ENCODE peak calls at places on chromosomes 11 and 22, in five cellular contexts. One of them, this sample, is unnamed.
A peak's percentile ranks its signal among the peaks of the same experiment; 100 is the strongest.

GRCh38 chr11:72813740-72814138 is 472 bp upstream of the ATG16L2 start:
- DNase-seq in psoas muscle: peak; percentile 89
- DNase-seq in NB4: no peak
- DNase-seq in choroid plexus epithelial cell: peak; percentile 75
- DNase-seq in left ventricle myocardium inferior: peak; percentile 88
- DNase-seq in this sample: peak; percentile 95

GRCh38 chr22:49528420-49528720 is 299.3 kb downstream of the BRD1 start:
- DNase-seq in left ventricle myocardium inferior: no peak
- DNase-seq in choroid plexus epithelial cell: no peak
- DNase-seq in NB4: no peak
- DNase-seq in psoas muscle: no peak
- DNase-seq in this sample: no peak

GRCh38 chr11:73249858-73250773 is 22.0 kb upstream of the P2RY6 start:
- DNase-seq in psoas muscle: no peak
- DNase-seq in NB4: peak; percentile 45
- DNase-seq in choroid plexus epithelial cell: no peak
- DNase-seq in left ventricle myocardium inferior: no peak
- DNase-seq in this sample: peak; percentile 67

GRCh38 chr11:31236052-31236652 is 133.4 kb downstream of the DCDC1 start:
- DNase-seq in NB4: peak; percentile 26
- DNase-seq in choroid plexus epithelial cell: peak; percentile 39
- DNase-seq in psoas muscle: no peak
- DNase-seq in left ventricle myocardium inferior: no peak
- DNase-seq in this sample: no peak

GRCh38 chr11:100805509-100806199 is 118.6 kb downstream of the ARHGAP42 start:
- DNase-seq in psoas muscle: no peak
- DNase-seq in left ventricle myocardium inferior: no peak
- DNase-seq in NB4: no peak
- DNase-seq in choroid plexus epithelial cell: no peak
- DNase-seq in this sample: no peak

GRCh38 chr11:112213753-112214152 is 12.5 kb upstream of the PTS start:
- DNase-seq in NB4: no peak
- DNase-seq in choroid plexus epithelial cell: peak; percentile 78
- DNase-seq in psoas muscle: no peak
- DNase-seq in left ventricle myocardium inferior: no peak
- DNase-seq in this sample: no peak

GRCh38 chr11:76232026-76232665 is 25.8 kb upstream of the WNT11 start:
- DNase-seq in NB4: peak; percentile 60
- DNase-seq in left ventricle myocardium inferior: no peak
- DNase-seq in psoas muscle: no peak
- DNase-seq in choroid plexus epithelial cell: peak; percentile 45
- DNase-seq in this sample: no peak

GRCh38 chr11:94784884-94785283 is 16.7 kb downstream of the AMOTL1 start:
- DNase-seq in choroid plexus epithelial cell: no peak
- DNase-seq in left ventricle myocardium inferior: no peak
- DNase-seq in NB4: no peak
- DNase-seq in psoas muscle: no peak
- DNase-seq in this sample: no peak

GRCh38 chr22:28155808-28156207 is 236.8 kb upstream of the PITPNB start:
- DNase-seq in left ventricle myocardium inferior: no peak
- DNase-seq in choroid plexus epithelial cell: no peak
- DNase-seq in psoas muscle: no peak
- DNase-seq in NB4: no peak
- DNase-seq in this sample: no peak

GRCh38 chr11:28962492-28962891 is 854.3 kb downstream of the METTL15 start:
- DNase-seq in NB4: no peak
- DNase-seq in left ventricle myocardium inferior: no peak
- DNase-seq in choroid plexus epithelial cell: no peak
- DNase-seq in psoas muscle: no peak
- DNase-seq in this sample: no peak

GRCh38 chr11:74822187-74822586 is 73.5 kb downstream of the RNF169 start:
- DNase-seq in choroid plexus epithelial cell: peak; percentile 91
- DNase-seq in psoas muscle: no peak
- DNase-seq in NB4: no peak
- DNase-seq in left ventricle myocardium inferior: no peak
- DNase-seq in this sample: no peak

GRCh38 chr22:27146871-27147591 is 489.6 kb downstream of the MIAT start:
- DNase-seq in choroid plexus epithelial cell: no peak
- DNase-seq in psoas muscle: no peak
- DNase-seq in NB4: no peak
- DNase-seq in left ventricle myocardium inferior: no peak
- DNase-seq in this sample: no peak

DNA sequence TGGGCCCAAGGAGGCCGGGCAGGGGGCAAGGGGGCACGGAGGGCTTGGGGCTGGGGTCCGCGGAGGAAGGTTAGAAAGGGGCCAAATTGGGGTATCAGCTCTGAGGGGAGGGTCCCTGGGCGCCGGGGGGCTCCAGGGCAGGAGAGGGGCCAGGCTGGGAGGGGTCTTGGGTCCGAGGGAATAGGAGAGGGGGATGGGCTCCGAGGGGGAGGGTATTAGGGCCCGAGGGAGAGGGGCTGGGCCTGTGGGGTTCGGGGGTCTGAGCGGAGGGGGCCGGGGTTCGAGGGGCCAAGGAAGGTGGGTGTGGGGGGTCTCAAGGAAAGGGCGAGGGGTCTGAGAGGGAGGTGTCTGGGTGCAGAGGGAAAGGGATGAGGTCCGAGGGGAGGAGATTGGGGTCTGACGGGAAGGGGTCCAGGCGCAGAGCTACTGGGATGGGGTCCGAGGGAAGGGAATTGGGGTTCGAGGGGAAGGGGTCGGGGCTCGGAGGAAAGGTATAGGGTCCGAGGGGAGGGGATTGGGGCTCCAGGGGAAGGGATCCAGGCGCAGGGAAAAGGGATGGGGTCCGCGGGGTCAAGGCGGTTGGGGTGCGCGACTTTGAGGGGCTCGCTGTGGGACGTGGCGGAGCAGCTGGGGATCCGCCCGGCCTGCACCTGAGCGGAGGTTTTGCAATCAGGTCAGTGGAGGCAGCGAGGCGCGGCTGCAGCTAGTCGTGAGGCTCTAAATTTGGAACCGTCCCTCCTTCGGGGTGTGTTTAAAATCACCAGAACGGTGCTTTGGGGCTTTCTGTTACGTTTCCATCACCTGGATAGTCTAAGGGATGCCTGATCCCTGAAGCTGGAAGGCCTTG is 728 bp downstream of the CTTN start:
- DNase-seq in psoas muscle: peak; percentile 33
- DNase-seq in NB4: peak; percentile 84
- DNase-seq in choroid plexus epithelial cell: no peak
- DNase-seq in left ventricle myocardium inferior: no peak
- DNase-seq in this sample: no peak
- H3K4me3 ChIP-seq in psoas muscle: peak overlapping the region; percentile 79
- H3K4me3 ChIP-seq in NB4: peak overlapping the region; percentile 52
- H3K4me3 ChIP-seq in choroid plexus epithelial cell: peak overlapping the region; percentile 83
- H3K4me3 ChIP-seq in left ventricle myocardium inferior: peak overlapping the region; percentile 96
- H3K4me3 ChIP-seq in this sample: peak overlapping the region; percentile 76

GRCh38 chr22:41908409-41909289 is 6.2 kb downstream of the SHISA8 start:
- DNase-seq in NB4: no peak
- DNase-seq in psoas muscle: no peak
- DNase-seq in choroid plexus epithelial cell: no peak
- DNase-seq in left ventricle myocardium inferior: no peak
- DNase-seq in this sample: no peak

GRCh38 chr22:41905411-41906202 is 9.3 kb downstream of the SHISA8 start:
- DNase-seq in NB4: no peak
- DNase-seq in left ventricle myocardium inferior: no peak
- DNase-seq in psoas muscle: no peak
- DNase-seq in choroid plexus epithelial cell: no peak
- DNase-seq in this sample: no peak

GRCh38 chr22:41906822-41907221 is 8.1 kb downstream of the SHISA8 start:
- DNase-seq in choroid plexus epithelial cell: no peak
- DNase-seq in left ventricle myocardium inferior: no peak
- DNase-seq in psoas muscle: no peak
- DNase-seq in NB4: no peak
- DNase-seq in this sample: no peak

GRCh38 chr22:41909290-41910049 is 5.4 kb downstream of the SHISA8 start:
- DNase-seq in NB4: no peak
- DNase-seq in choroid plexus epithelial cell: no peak
- DNase-seq in psoas muscle: no peak
- DNase-seq in left ventricle myocardium inferior: no peak
- DNase-seq in this sample: no peak

GRCh38 chr22:41907436-41908401 is 7.2 kb downstream of the SHISA8 start:
- DNase-seq in NB4: peak; percentile 51
- DNase-seq in left ventricle myocardium inferior: no peak
- DNase-seq in choroid plexus epithelial cell: no peak
- DNase-seq in psoas muscle: no peak
- DNase-seq in this sample: no peak
- H3K4me3 ChIP-seq in NB4: no peak overlapping the region
- H3K4me3 ChIP-seq in left ventricle myocardium inferior: no peak overlapping the region
- H3K4me3 ChIP-seq in choroid plexus epithelial cell: no peak overlapping the region
- H3K4me3 ChIP-seq in psoas muscle: no peak overlapping the region
- H3K4me3 ChIP-seq in this sample: no peak overlapping the region

GRCh38 chr22:31082606-31083376 is 1.7 kb downstream of the SMTN start:
- DNase-seq in choroid plexus epithelial cell: peak; percentile 85
- DNase-seq in left ventricle myocardium inferior: peak; percentile 79
- DNase-seq in NB4: peak; percentile 71
- DNase-seq in psoas muscle: peak; percentile 67
- DNase-seq in this sample: no peak
- H3K4me3 ChIP-seq in choroid plexus epithelial cell: peak overlapping the region; percentile 87
- H3K4me3 ChIP-seq in left ventricle myocardium inferior: peak overlapping the region; percentile 89
- H3K4me3 ChIP-seq in NB4: peak overlapping the region; percentile 21
- H3K4me3 ChIP-seq in psoas muscle: peak overlapping the region; percentile 89
- H3K4me3 ChIP-seq in this sample: peak overlapping the region; percentile 91

DNA sequence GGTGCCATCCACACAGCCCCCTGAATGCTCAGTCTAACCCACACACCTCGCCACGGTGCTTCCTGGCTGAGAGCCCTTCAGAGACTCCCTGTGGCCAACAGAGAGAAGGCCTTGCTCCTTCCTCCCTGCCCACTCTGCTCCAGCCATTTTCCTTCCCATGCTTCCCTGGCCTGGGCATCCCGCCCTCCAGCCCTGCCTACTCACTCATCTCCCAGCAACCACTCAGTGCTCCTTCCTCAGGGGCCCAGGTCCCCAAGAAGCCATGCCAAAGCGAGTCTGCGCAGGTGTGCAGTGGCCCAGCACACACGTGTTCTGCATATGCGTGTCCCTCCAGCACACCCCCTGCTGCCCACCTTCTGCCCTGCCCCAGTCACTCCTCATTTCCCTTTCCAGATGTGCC is 56.4 kb downstream of the NECTIN1 start:
- DNase-seq in psoas muscle: no peak
- DNase-seq in left ventricle myocardium inferior: no peak
- DNase-seq in choroid plexus epithelial cell: no peak
- DNase-seq in NB4: no peak
- DNase-seq in this sample: no peak
- H3K4me3 ChIP-seq in psoas muscle: no peak overlapping the region
- H3K4me3 ChIP-seq in left ventricle myocardium inferior: no peak overlapping the region
- H3K4me3 ChIP-seq in choroid plexus epithelial cell: no peak overlapping the region
- H3K4me3 ChIP-seq in NB4: no peak overlapping the region
- H3K4me3 ChIP-seq in this sample: no peak overlapping the region

GRCh38 chr11:93737904-93738612 is 3.2 kb downstream of the TAF1D start:
- DNase-seq in NB4: no peak
- DNase-seq in choroid plexus epithelial cell: no peak
- DNase-seq in left ventricle myocardium inferior: no peak
- DNase-seq in psoas muscle: no peak
- DNase-seq in this sample: no peak
- H3K4me3 ChIP-seq in NB4: peak overlapping the region; percentile 92
- H3K4me3 ChIP-seq in choroid plexus epithelial cell: peak overlapping the region; percentile 86
- H3K4me3 ChIP-seq in left ventricle myocardium inferior: no peak overlapping the region
- H3K4me3 ChIP-seq in psoas muscle: peak overlapping the region; percentile 88
- H3K4me3 ChIP-seq in this sample: peak overlapping the region; percentile 86

DNA sequence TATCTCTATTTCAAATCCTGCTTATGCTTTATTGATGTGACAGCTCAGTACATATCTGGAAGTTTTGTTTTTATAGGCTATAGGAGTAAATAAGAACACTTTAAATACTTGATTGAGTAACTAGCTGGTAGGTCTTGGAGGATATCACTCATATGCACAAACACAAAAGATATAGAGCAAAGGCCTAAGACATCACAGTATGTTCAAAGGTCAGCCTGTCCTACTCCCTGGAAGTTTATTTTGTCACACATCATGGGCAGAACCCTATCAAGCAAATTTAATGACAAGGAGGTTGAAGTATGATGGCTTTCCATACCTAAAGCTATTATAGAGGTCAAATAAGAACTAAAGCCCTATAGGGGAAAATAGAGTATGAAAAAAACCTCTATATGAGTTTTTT is 70.0 kb upstream of the MS4A8 start:
- DNase-seq in NB4: no peak
- DNase-seq in psoas muscle: no peak
- DNase-seq in choroid plexus epithelial cell: no peak
- DNase-seq in left ventricle myocardium inferior: no peak
- DNase-seq in this sample: no peak
- H3K4me3 ChIP-seq in NB4: no peak overlapping the region
- H3K4me3 ChIP-seq in psoas muscle: no peak overlapping the region
- H3K4me3 ChIP-seq in choroid plexus epithelial cell: no peak overlapping the region
- H3K4me3 ChIP-seq in left ventricle myocardium inferior: no peak overlapping the region
- H3K4me3 ChIP-seq in this sample: no peak overlapping the region

GRCh38 chr22:37240240-37240940 is 3.7 kb downstream of the RAC2 start:
- DNase-seq in psoas muscle: no peak
- DNase-seq in NB4: no peak
- DNase-seq in choroid plexus epithelial cell: no peak
- DNase-seq in left ventricle myocardium inferior: no peak
- DNase-seq in this sample: no peak
- H3K4me3 ChIP-seq in psoas muscle: no peak overlapping the region
- H3K4me3 ChIP-seq in NB4: no peak overlapping the region
- H3K4me3 ChIP-seq in choroid plexus epithelial cell: no peak overlapping the region
- H3K4me3 ChIP-seq in left ventricle myocardium inferior: no peak overlapping the region
- H3K4me3 ChIP-seq in this sample: no peak overlapping the region

GRCh38 chr11:61281581-61282250 is 13.4 kb downstream of the VWCE start:
- DNase-seq in psoas muscle: no peak
- DNase-seq in choroid plexus epithelial cell: peak; percentile 59
- DNase-seq in NB4: peak; percentile 34
- DNase-seq in left ventricle myocardium inferior: peak; percentile 27
- DNase-seq in this sample: peak; percentile 74
- H3K4me3 ChIP-seq in psoas muscle: no peak overlapping the region
- H3K4me3 ChIP-seq in choroid plexus epithelial cell: peak overlapping the region; percentile 30
- H3K4me3 ChIP-seq in NB4: no peak overlapping the region
- H3K4me3 ChIP-seq in left ventricle myocardium inferior: no peak overlapping the region
- H3K4me3 ChIP-seq in this sample: no peak overlapping the region

DNA sequence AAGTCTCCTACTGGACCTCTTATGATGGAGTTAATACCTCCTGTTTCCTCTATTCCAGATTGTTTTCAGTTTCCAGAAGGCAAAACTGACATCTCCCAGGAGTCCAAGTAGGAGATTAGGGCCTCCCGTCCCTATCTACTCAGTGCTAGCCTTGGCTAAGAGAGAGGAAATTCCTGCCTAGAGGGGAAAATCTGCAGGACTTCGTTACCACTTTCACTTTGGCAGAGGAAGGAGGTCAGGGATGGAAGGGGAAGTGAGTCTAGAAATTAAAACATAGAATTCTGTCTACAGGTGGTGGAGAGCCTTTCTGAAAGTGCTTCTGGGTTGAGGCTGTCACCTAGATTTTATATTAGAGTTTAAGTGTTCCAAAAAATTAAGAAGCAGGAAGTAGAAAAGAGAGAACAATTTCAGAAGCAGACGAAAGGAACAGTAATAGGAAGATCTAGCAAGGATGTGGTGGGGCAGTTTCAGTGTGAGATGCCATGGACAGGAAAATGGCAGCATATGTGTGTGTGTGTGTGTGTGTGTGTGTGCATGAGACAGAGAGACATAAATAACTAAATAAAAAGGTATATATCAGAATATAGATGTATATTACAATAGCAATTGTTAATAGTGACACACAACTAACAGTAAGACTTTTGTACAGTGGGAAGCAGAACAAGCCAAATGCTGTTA is 2.4 kb upstream of the TRIM68 start:
- DNase-seq in psoas muscle: no peak
- DNase-seq in left ventricle myocardium inferior: no peak
- DNase-seq in choroid plexus epithelial cell: no peak
- DNase-seq in NB4: no peak
- DNase-seq in this sample: no peak
- H3K4me3 ChIP-seq in psoas muscle: peak overlapping the region; percentile 23
- H3K4me3 ChIP-seq in left ventricle myocardium inferior: peak overlapping the region; percentile 46
- H3K4me3 ChIP-seq in choroid plexus epithelial cell: no peak overlapping the region
- H3K4me3 ChIP-seq in NB4: no peak overlapping the region
- H3K4me3 ChIP-seq in this sample: peak overlapping the region; percentile 14

GRCh38 chr22:46035742-46036557 is 59.0 kb upstream of the WNT7B start:
- DNase-seq in psoas muscle: peak; percentile 100
- DNase-seq in left ventricle myocardium inferior: peak; percentile 100
- DNase-seq in choroid plexus epithelial cell: peak; percentile 99
- DNase-seq in NB4: peak; percentile 97
- DNase-seq in this sample: peak; percentile 100
- H3K4me3 ChIP-seq in psoas muscle: peak overlapping the region; percentile 80
- H3K4me3 ChIP-seq in left ventricle myocardium inferior: peak overlapping the region; percentile 88
- H3K4me3 ChIP-seq in choroid plexus epithelial cell: peak overlapping the region; percentile 89
- H3K4me3 ChIP-seq in NB4: peak overlapping the region; percentile 77
- H3K4me3 ChIP-seq in this sample: peak overlapping the region; percentile 75